ENCODE peak calls at places on chromosomes 4 and X, in six cellular contexts. H, Y, S, D, B and P are unnamed samples.

GRCh38 chr4:166816901-166817300 is 417.4 kb downstream of the SPOCK3 start:
- DNase-seq in S (no peak), H (no peak), B (no peak), D (no peak), Y (no peak), P (no peak)

GRCh38 chr4:106315476-106315967 is 487 bp downstream of the TBCK start:
- DNase-seq in H (peak), D (no peak), B (no peak), Y (no peak), S (peak), P (peak)

GRCh38 chrX:40734956-40735317 is 405 bp downstream of the MED14 start:
- DNase-seq in S (peak), H (no peak), D (peak), B (no peak), Y (peak), P (peak)

GRCh38 chrX:136629084-136629750 is 18.7 kb upstream of the CD40LG start:
- DNase-seq in S (no peak), B (no peak), D (no peak), H (no peak), Y (no peak), P (no peak)

GRCh38 chr4:120005091-120005490 is 61.6 kb downstream of the MAD2L1 start:
- DNase-seq in S (no peak), Y (no peak), B (no peak), H (no peak), D (no peak), P (no peak)

GRCh38 chr4:167452922-167453321 is 218.6 kb upstream of the SPOCK3 start:
- DNase-seq in B (no peak), Y (no peak), D (no peak), S (no peak), H (no peak), P (no peak)

GRCh38 chr4:114598191-114599121 is at the start of gene UGT8:
- DNase-seq in S (no peak), B (no peak), Y (peak), H (no peak), D (peak), P (peak)

GRCh38 chr4:113826431-113826830 is 64.9 kb upstream of the CAMK2D start:
- DNase-seq in B (no peak), H (no peak), D (no peak), Y (no peak), S (no peak), P (no peak)

GRCh38 chr4:187908079-187908501 is 87.5 kb upstream of the ZFP42 start:
- DNase-seq in Y (no peak), H (no peak), B (no peak), S (no peak), D (no peak), P (no peak)

GRCh38 chr4:186839122-186840037 is 115.7 kb upstream of the FAT1 start:
- DNase-seq in D (peak), S (no peak), Y (peak), H (no peak), B (no peak), P (peak)

GRCh38 chrX:3548743-3549441 is 164.6 kb downstream of the PRKX start:
- DNase-seq in H (peak), S (peak), B (no peak), Y (peak), D (no peak), P (peak)

GRCh38 chr4:74590476-74590875 is 145.5 kb downstream of the AREG start:
- DNase-seq in D (no peak), Y (no peak), H (no peak), B (no peak), S (no peak), P (no peak)

GRCh38 chr4:90099795-90100194 is 27.4 kb upstream of the CCSER1 start:
- DNase-seq in Y (no peak), B (no peak), S (no peak), H (no peak), D (no peak), P (peak)

GRCh38 chr4:85787133-85787532 is 312.2 kb downstream of the ARHGAP24 start:
- DNase-seq in D (no peak), H (no peak), S (no peak), Y (peak), B (no peak), P (no peak)

GRCh38 chrX:133415276-133416105 is at the start of gene GPC4:
- DNase-seq in H (no peak), Y (no peak), B (no peak), S (peak), D (no peak), P (no peak)
- TF ChIP-seq MYC in H (no peak), Y (no peak), B (no peak), S (no peak), D (no peak), P (no peak)

GRCh38 chr4:8153441-8153840 is 5.2 kb downstream of the ABLIM2 start:
- DNase-seq in D (no peak), B (no peak), H (no peak), Y (no peak), S (no peak), P (no peak)

GRCh38 chr4:8151165-8151650 is 7.4 kb downstream of the ABLIM2 start:
- DNase-seq in D (no peak), B (no peak), Y (no peak), S (no peak), H (no peak), P (no peak)

GRCh38 chr4:8152865-8153257 is 5.8 kb downstream of the ABLIM2 start:
- DNase-seq in Y (no peak), S (no peak), H (no peak), B (no peak), D (no peak), P (no peak)

GRCh38 chr4:8150152-8151090 is 8.2 kb downstream of the ABLIM2 start:
- DNase-seq in H (no peak), B (no peak), S (peak), D (no peak), Y (no peak), P (no peak)

DNA sequence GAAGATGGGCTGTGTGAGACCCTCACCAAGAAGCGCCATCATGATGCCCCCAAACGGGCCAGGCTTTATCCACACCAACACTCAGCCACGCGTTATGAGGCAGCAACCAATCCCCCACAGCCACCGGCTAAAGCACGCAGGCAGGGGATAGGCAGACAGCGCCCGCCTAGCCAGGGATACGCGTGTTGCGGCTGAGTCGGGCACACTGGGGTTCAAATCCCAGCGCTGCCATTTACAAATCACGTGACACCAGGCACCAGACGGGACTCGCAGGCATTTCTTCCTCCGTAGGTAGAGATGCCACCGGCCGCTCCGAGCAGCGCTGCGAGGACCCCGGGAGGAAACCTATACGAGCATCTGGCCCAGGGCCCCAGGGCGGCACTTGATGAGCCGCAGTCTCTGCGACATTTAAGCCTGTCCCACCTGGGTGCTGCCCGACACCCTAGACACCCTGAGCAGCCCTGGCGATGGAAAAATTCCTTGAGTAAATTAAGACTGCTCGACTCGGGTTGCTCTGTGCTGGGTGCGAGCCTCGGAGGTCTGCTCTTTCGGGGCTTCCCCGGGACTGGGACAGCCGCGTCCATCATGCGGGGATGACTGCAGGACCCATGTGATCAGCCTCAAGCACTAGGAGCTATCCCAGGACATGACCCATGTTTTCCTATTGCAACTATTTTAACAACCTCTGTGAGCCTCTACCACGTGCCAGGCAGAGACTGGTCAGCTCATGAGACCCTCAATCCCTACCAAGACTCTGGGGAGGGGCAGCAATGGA is 6.3 kb downstream of the ABLIM2 start:
- DNase-seq in S (no peak), Y (no peak), D (no peak), H (no peak), B (no peak), P (no peak)
- TF ChIP-seq POLR2A in S (no peak), Y (no peak), D (no peak), H (no peak), B (no peak), P (no peak)

GRCh38 chrX:17559728-17560379 is 177.4 kb upstream of the SCML1 start:
- DNase-seq in B (no peak), S (peak), D (no peak), H (no peak), Y (peak), P (no peak)
- TF ChIP-seq CTCF in B (no peak), S (no peak), D (no peak), H (no peak), Y (no peak), P (no peak)

DNA sequence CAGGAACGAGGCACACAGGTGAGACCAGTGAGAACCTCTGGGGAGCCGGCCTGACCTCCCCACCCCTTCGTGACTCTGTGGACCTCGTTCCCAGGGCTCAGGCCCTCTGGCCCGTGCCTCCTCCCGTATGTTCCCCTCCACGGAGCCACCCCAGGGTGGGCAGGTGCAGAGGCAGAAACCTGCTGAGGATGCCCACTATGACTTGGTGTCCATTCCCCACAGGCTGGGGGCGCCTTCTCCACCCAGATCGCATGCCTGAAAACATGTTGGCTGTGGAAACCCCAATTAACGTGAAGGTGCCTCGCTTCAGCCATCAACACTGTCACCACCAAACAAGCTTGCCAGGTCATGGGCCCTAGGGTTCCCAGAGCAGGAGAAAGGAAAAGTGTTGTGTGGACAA is 27.0 kb downstream of the BLOC1S4 start:
- DNase-seq in D (no peak), Y (no peak), B (no peak), S (no peak), H (no peak), P (no peak)
- TF ChIP-seq MYC in D (no peak), Y (no peak), B (no peak), S (no peak), H (no peak), P (no peak)

GRCh38 chrX:153946910-153947769 is 2.7 kb upstream of the RENBP start:
- DNase-seq in B (no peak), H (peak), D (peak), Y (peak), S (peak), P (peak)
- TF ChIP-seq POLR2A in B (peak), H (no peak), D (peak), Y (no peak), S (no peak), P (no peak)

DNA sequence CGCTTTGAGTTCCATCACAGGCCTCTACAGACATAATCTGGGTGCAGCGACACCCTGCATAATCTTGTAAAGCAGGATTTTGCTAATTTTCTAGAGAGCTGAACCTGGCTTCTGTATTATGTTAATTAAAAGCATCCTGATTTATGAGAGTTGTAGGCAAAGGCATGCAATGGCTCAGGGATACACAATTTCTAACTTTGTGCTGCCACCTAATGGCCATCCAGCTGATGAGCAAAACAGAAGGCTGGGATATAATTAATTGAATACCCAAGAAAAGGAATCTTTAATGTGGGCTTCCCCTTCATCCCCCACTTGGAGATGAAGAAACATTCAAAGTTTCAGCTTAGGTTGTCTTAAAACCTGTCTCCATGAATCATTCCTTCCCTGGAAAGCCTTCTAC is 78.1 kb downstream of the BMP15 start:
- DNase-seq in B (no peak), S (peak), H (no peak), Y (peak), D (peak), P (peak)
- TF ChIP-seq CTCF in B (peak), S (peak), H (peak), Y (peak), D (peak), P (peak)

DNA sequence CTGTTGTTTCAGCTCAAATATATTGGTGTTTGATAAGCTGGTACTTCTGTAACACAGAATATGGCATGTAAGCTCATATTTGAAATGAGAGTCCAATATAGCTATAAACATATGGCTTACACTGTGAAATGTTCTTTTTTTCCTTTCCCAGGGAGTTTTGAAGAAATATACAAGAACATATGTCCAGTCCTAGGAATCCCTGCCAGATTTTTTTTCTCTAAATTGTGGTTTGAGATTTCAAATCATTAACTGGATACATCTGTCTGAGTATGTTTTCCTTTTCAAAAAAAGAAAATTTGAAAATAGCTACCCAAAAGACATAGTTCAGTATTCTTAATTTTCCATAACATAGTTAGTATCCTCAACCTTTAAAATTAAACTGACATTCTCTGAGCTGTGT is 60.2 kb downstream of the HMGB2 start:
- DNase-seq in B (no peak), H (no peak), Y (no peak), D (no peak), S (no peak), P (no peak)
- TF ChIP-seq MYC in B (no peak), H (no peak), Y (no peak), D (no peak), S (no peak), P (no peak)

DNA sequence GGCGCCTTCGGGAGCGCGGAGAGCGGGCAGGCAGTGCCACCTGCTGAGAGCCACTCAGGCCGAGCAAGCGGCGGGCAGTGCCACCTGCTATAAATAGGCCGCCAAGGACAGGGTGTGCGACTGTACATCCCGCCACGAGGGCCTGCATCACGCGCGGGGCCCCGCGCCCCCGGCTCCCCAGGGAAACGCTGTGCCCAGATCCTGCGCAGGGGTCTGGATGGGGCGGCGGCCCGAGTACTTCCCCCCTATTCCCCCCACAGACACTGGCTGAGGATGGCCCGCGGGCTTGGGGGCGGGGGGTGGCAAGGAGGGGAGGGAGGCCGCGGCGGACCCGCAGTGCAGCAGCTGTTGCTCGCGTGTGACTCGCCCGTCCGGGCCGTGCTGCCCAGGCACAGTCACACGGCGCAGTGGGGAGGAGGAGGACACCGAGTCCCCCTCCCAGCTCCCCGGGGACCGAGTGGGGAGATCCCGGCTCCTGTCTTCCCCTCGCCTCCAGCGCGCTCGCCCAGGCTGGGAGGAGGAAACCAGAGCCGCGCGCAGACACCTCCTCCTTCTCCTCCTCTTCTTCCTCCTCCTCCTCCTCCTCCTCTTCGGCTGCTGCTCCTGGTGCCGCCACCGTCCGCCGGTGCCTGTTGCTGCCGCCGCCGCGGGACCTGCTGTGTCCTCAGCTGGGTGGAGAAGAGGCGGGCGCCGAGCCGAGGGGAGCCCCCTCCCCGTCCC is at the start of gene TBC1D1:
- DNase-seq in H (no peak), Y (no peak), B (no peak), D (no peak), S (no peak), P (peak)
- TF ChIP-seq POLR2A in H (no peak), Y (no peak), B (peak), D (no peak), S (no peak), P (no peak)

GRCh38 chr4:100061835-100062234 is 111.8 kb upstream of the H2AZ1 start:
- DNase-seq in S (no peak), H (no peak), Y (no peak), D (no peak), B (no peak), P (no peak)

GRCh38 chr4:100060765-100061416 is 110.8 kb upstream of the H2AZ1 start:
- DNase-seq in S (no peak), H (no peak), D (no peak), Y (no peak), B (no peak), P (no peak)

GRCh38 chr4:100062921-100063320 is 112.8 kb upstream of the H2AZ1 start:
- DNase-seq in S (no peak), B (no peak), H (no peak), D (no peak), Y (no peak), P (no peak)

GRCh38 chr4:100059467-100059866 is 109.4 kb upstream of the H2AZ1 start:
- DNase-seq in D (no peak), B (no peak), S (no peak), H (no peak), Y (no peak), P (no peak)

DNA sequence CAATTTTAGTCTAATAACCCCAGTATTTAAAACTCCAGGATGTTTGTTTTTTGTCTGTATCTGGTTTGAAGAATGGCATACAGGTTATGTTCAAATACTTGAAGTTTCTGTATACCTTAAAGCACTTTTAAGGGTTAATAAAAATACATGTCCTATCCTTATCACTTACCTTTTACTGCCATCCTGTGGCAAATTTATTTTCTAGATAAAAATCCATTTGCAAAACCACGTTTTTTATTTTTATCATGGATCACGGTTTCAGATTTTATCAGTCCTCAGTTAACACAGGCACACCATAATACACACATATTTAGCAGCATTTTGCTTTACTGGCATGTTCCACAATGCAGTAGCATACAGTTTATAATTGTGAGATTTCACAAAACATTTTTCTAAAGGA is 113.3 kb upstream of the H2AZ1 start:
- DNase-seq in B (no peak), H (no peak), S (no peak), D (no peak), Y (no peak), P (no peak)
- TF ChIP-seq CTCF in B (no peak), H (no peak), S (peak), D (no peak), Y (no peak), P (no peak)

GRCh38 chrX:100817340-100817739 is 2.9 kb upstream of the CSTF2 start:
- DNase-seq in B (no peak), Y (no peak), S (no peak), D (no peak), H (no peak), P (no peak)

DNA sequence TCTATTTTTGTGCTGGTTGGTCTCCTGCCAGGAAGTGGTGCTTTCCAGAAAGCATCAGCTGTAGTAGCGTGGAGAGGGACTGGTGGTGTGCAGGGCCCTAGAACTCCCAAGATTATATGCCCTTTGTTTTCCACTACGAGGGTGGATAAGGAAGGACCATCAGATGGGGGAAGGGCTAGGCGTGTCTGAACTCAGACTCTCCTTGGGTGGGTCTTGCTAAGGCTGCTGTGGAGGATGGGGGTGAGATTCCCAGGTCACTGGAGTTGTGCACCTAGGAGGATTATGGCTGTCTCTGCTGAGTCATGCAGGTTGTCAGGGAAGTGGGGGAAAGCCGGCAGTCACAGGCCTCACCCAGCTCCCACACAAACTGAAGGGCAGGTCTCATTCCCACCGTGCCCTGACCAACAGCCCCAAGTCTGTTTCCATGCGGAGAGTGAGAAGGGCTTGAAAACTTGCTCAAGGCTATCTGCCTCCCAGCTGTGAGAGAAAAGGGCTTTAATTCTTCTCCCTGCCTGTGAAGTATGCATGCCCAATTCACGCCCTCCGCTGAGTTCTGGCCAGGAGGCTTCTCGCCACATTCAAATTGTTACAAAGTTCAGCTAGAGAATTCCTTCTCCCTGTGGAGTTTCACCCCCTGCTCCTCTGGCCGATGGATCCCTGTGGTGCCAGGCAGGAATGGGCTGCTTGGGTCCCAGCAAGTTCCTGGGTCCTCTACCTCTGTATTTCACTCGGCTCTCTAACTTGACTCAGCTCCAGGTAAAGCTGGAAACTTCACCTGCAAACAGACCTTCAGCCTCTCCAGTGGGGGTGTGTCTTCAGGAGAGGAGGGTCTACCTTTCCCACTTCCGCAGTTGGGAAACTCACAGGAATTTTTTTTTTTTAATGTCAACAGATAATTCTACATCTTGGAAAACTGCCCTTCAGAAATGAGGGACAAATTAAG is 7.7 kb upstream of the CSTF2 start:
- DNase-seq in Y (no peak), B (no peak), D (no peak), S (no peak), H (no peak), P (no peak)
- TF ChIP-seq MYC in Y (no peak), B (no peak), D (no peak), S (no peak), H (no peak), P (no peak)